ENCODE peak calls at places on chromosomes 5 and 9, in five cellular contexts. K is brain microvascular endothelial cell, G is cardiac muscle cell, E is AG10803, V is heart left ventricle. J is an unnamed sample.

GRCh38 chr9:125755340-125755739 is 8.2 kb downstream of the PBX3 start:
- DNase-seq in K (no peak), G (no peak), E (peak), V (no peak), J (no peak)

GRCh38 chr5:173238312-173239232 is 3.6 kb upstream of the NKX2-5 start:
- DNase-seq in K (no peak), G (peak), E (no peak), V (peak), J (no peak)

GRCh38 chr9:2032234-2032633 is 17.1 kb downstream of the SMARCA2 start:
- DNase-seq in K (no peak), G (no peak), E (peak), V (no peak), J (no peak)

GRCh38 chr5:66144799-66145390 is 795 bp downstream of the SREK1 start:
- DNase-seq in K (no peak), G (peak), E (peak), V (no peak), J (no peak)

GRCh38 chr5:127761869-127762268 is 58.7 kb downstream of the CCDC192 start:
- DNase-seq in K (no peak), G (no peak), E (no peak), V (no peak), J (no peak)

GRCh38 chr9:113807173-113808061 is 68.7 kb upstream of the ZNF618 start:
- DNase-seq in K (peak), G (peak), E (peak), V (peak), J (peak)

GRCh38 chr5:179612577-179613459 is 10.7 kb downstream of the HNRNPH1 start:
- DNase-seq in K (no peak), G (no peak), E (no peak), V (no peak), J (no peak)

GRCh38 chr5:150492621-150493020 is 15.3 kb upstream of the NDST1 start:
- DNase-seq in K (peak), G (no peak), E (peak), V (no peak), J (no peak)

GRCh38 chr5:173643964-173644363 is 27.5 kb upstream of the BOD1 start:
- DNase-seq in K (no peak), G (peak), E (no peak), V (no peak), J (no peak)

GRCh38 chr5:150481972-150482406 is 25.9 kb upstream of the NDST1 start:
- DNase-seq in K (no peak), G (no peak), E (no peak), V (no peak), J (no peak)

GRCh38 chr5:124634228-124634819 is 112.1 kb downstream of the ZNF608 start:
- DNase-seq in K (peak), G (no peak), E (peak), V (no peak), J (no peak)

GRCh38 chr9:81424431-81424830 is 264.9 kb downstream of the TLE1 start:
- DNase-seq in K (peak), G (no peak), E (no peak), V (no peak), J (no peak)

GRCh38 chr9:127980056-127980705 is 608 bp downstream of the EEIG1 start:
- DNase-seq in K (no peak), G (peak), E (no peak), V (peak), J (no peak)

GRCh38 chr9:69174645-69175487 is 789 bp downstream of the TJP2 start:
- DNase-seq in K (peak), G (peak), E (peak), V (peak), J (peak)

GRCh38 chr9:120886490-120886967 is 9.5 kb upstream of the PHF19 start:
- DNase-seq in K (peak), G (no peak), E (peak), V (peak), J (no peak)

GRCh38 chr9:111728143-111728542 is 66.6 kb downstream of the SHOC1 start:
- DNase-seq in K (no peak), G (no peak), E (no peak), V (no peak), J (no peak)

GRCh38 chr5:89047591-89047990 is 164.6 kb upstream of the MEF2C start:
- DNase-seq in K (no peak), G (no peak), E (peak), V (no peak), J (no peak)

GRCh38 chr9:34254141-34254913 is 74.7 kb downstream of the KIF24 start:
- DNase-seq in K (peak), G (no peak), E (peak), V (peak), J (peak)

GRCh38 chr5:23257656-23258055 is 249.8 kb upstream of the PRDM9 start:
- DNase-seq in K (no peak), G (no peak), E (no peak), V (no peak), J (no peak)

GRCh38 chr9:95762322-95762721 is 113.2 kb upstream of the ERCC6L2 start:
- DNase-seq in K (no peak), G (no peak), E (no peak), V (no peak), J (no peak)

GRCh38 chr9:95511952-95512750 is 4.6 kb downstream of the PTCH1 start:
- DNase-seq in K (no peak), G (peak), E (peak), V (peak), J (no peak)

GRCh38 chr9:137045294-137046093 is 483 bp downstream of the NPDC1 start:
- DNase-seq in K (peak), G (peak), E (peak), V (peak), J (no peak)

GRCh38 chr9:113990975-113991471 is 87.1 kb downstream of the AMBP start:
- DNase-seq in K (no peak), G (no peak), E (no peak), V (no peak), J (no peak)

GRCh38 chr5:139023276-139023675 is 148.1 kb upstream of the LRRTM2 start:
- DNase-seq in K (no peak), G (no peak), E (no peak), V (no peak), J (no peak)

GRCh38 chr9:4665357-4665756 is 923 bp downstream of the SPATA6L start:
- DNase-seq in K (no peak), G (no peak), E (peak), V (no peak), J (no peak)

GRCh38 chr5:39055760-39056393 is 18.3 kb downstream of the RICTOR start:
- DNase-seq in K (no peak), G (no peak), E (peak), V (no peak), J (no peak)

GRCh38 chr5:10364186-10364689 is 10.7 kb downstream of the MARCHF6 start:
- DNase-seq in K (no peak), G (no peak), E (no peak), V (no peak), J (no peak)

GRCh38 chr5:179243333-179243732 is 101.9 kb downstream of the ADAMTS2 start:
- DNase-seq in K (peak), G (no peak), E (peak), V (no peak), J (no peak)

GRCh38 chr5:61254969-61255555 is 77.0 kb upstream of the ZSWIM6 start:
- DNase-seq in K (no peak), G (no peak), E (no peak), V (no peak), J (no peak)

GRCh38 chr5:173451031-173451430 is 122.8 kb upstream of the STC2 start:
- DNase-seq in K (no peak), G (no peak), E (no peak), V (no peak), J (no peak)

GRCh38 chr5:39494099-39494498 is 69.3 kb upstream of the DAB2 start:
- DNase-seq in K (no peak), G (no peak), E (peak), V (no peak), J (no peak)

GRCh38 chr5:71533614-71534013 is 53.5 kb upstream of the MCCC2 start:
- DNase-seq in K (peak), G (no peak), E (peak), V (no peak), J (no peak)

GRCh38 chr5:891837-892389 is 688 bp downstream of the BRD9 start:
- DNase-seq in K (no peak), G (peak), E (peak), V (no peak), J (no peak)

GRCh38 chr9:3006917-3007316 is 163.0 kb upstream of the PUM3 start:
- DNase-seq in K (no peak), G (peak), E (no peak), V (no peak), J (no peak)

GRCh38 chr5:107860044-107860443 is 189.3 kb upstream of the EFNA5 start:
- DNase-seq in K (no peak), G (no peak), E (no peak), V (no peak), J (no peak)

GRCh38 chr5:148140846-148141245 is 27.5 kb upstream of the SPINK14 start:
- DNase-seq in K (no peak), G (no peak), E (no peak), V (no peak), J (no peak)

GRCh38 chr5:148145916-148146315 is 22.4 kb upstream of the SPINK14 start:
- DNase-seq in K (no peak), G (peak), E (no peak), V (no peak), J (no peak)

GRCh38 chr5:148146487-148146886 is 21.9 kb upstream of the SPINK14 start:
- DNase-seq in K (no peak), G (no peak), E (no peak), V (no peak), J (no peak)

GRCh38 chr5:148147415-148147814 is 20.9 kb upstream of the SPINK14 start:
- DNase-seq in K (no peak), G (no peak), E (no peak), V (no peak), J (no peak)

DNA sequence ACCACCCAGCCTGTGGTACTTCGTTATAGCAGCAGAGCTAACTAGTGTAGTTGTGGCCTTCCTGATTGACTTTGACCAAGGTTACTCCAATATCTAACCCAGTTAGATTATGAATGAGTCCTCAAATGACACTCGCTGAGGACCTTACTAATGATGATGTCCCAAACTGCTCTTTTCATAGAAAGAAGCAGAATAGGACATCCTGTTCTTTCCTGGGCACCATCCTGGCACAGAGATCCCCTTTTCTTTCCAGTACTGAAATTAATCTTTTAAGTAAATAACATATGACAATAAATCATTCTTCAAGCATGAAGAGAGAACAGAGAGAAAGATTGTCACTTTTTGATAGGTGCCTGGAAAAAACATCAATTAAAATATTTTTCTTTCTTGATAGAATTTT is 26.7 kb upstream of the SPINK14 start:
- DNase-seq in K (no peak), G (no peak), E (no peak), V (no peak), J (no peak)
- TF ChIP-seq CTCF in K (no peak), G (no peak), E (no peak), V (no peak), J (no peak)

GRCh38 chr9:103872811-103873210 is 221.3 kb upstream of the SMC2 start:
- DNase-seq in K (no peak), G (no peak), E (no peak), V (no peak), J (no peak)
- H3K4me3 ChIP-seq in K (no peak), G (no peak), E (no peak), V (no peak), J (no peak)

DNA sequence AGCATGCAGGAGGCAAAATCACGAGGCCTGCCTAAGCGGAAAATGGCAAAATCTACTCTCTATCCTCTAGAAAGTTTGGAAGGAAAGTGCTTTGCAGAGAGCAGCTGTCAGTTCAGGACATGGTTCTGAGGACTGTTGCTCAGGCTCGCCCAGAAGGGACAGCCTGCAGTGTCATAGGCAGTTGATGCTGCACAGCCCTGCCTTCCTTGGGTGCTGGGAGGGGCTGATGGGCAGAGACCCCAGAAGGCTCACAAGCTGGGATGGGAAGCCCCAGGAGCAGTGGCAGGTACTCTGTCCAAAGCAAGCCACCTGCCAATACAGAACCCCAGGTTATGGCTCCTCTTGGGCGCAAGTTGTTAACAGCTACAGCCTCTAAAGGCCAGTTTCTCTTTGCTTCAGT is 57.3 kb downstream of the MACROH2A1 start:
- DNase-seq in K (no peak), G (no peak), E (no peak), V (no peak), J (no peak)
- TF ChIP-seq CTCF in K (no peak), G (no peak), E (no peak), V (no peak), J (no peak)

GRCh38 chr5:78269088-78269703 is 25.3 kb downstream of the AP3B1 start:
- DNase-seq in K (no peak), G (no peak), E (no peak), V (no peak), J (no peak)

GRCh38 chr5:78268361-78268760 is 26.1 kb downstream of the AP3B1 start:
- DNase-seq in K (no peak), G (no peak), E (no peak), V (no peak), J (no peak)

GRCh38 chr5:78274540-78275197 is 19.8 kb downstream of the AP3B1 start:
- DNase-seq in K (no peak), G (no peak), E (no peak), V (no peak), J (no peak)

GRCh38 chr5:78273436-78273835 is 21.1 kb downstream of the AP3B1 start:
- DNase-seq in K (no peak), G (no peak), E (no peak), V (no peak), J (no peak)

GRCh38 chr5:78271766-78272165 is 22.7 kb downstream of the AP3B1 start:
- DNase-seq in K (no peak), G (no peak), E (no peak), V (no peak), J (no peak)
- H3K4me3 ChIP-seq in K (no peak), G (no peak), E (no peak), V (no peak), J (no peak)

DNA sequence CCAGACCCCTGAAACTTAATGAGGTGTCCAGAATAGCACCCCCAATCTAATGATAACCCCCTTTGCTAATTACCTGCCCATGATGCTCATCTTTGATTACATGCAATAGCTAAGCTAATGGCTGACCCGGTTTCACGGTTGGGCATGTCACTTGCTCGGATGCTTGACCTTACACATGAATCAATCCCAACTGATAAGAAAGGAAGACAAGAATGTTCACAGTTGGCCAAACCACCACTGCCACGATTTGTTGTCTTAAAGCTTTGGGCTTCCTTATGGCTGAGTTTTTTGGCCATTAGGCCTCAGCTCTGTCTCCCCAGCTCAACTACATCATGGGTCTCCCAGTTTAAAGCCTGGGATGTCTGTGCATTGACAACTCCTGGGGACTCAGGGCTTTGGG is 53.1 kb upstream of the TGFBR1 start:
- DNase-seq in K (peak), G (no peak), E (no peak), V (no peak), J (no peak)
- TF ChIP-seq CTCF in K (no peak), G (no peak), E (no peak), V (no peak), J (no peak)

DNA sequence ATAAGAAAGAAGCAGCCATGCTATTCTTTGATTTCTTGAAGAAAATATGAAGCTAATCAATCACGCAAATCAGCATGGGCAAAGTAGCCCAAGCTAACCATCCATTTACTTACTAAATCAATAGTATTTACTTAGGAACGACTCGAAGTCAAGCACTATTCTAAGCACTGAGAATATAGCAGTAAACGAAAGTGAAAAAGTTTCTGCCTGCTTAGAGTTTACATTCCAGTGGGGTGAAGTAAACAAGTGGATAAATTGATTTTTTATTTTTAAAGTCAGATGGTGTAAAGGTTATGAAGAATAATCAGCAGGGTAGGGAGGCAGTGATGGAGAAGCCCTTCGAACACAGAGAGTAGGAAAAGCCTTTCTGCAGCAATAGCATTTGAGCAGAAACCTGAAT is 5.5 kb downstream of the TSTD2 start:
- DNase-seq in K (no peak), G (no peak), E (peak), V (no peak), J (no peak)
- H3K4me3 ChIP-seq in K (no peak), G (no peak), E (no peak), V (no peak), J (no peak)

GRCh38 chr5:175059687-175060194 is 335.4 kb downstream of the MSX2 start:
- DNase-seq in K (peak), G (peak), E (peak), V (peak), J (peak)
- TF ChIP-seq CTCF in K (no peak), G (no peak), E (no peak), V (peak), J (peak)

GRCh38 chr5:40682431-40683017 is 2.8 kb downstream of the PTGER4 start:
- DNase-seq in K (peak), G (no peak), E (peak), V (no peak), J (no peak)

GRCh38 chr5:40680741-40681350 is 1.1 kb downstream of the PTGER4 start:
- DNase-seq in K (peak), G (no peak), E (peak), V (peak), J (no peak)

GRCh38 chr5:40683351-40683750 is 3.6 kb downstream of the PTGER4 start:
- DNase-seq in K (no peak), G (peak), E (no peak), V (no peak), J (no peak)

GRCh38 chr5:40679998-40680681 is 425 bp downstream of the PTGER4 start:
- DNase-seq in K (no peak), G (no peak), E (no peak), V (peak), J (no peak)

GRCh38 chr5:40681351-40682311 is 1.9 kb downstream of the PTGER4 start:
- DNase-seq in K (peak), G (peak), E (peak), V (peak), J (no peak)
- H3K4me3 ChIP-seq in K (peak), G (peak), E (peak), V (peak), J (peak)